ENCODE peak calls at places on chromosomes 3 and 15, in eight cellular contexts. X is lower leg skin, Q is adrenal gland, I is breast epithelium, L is heart left ventricle, R is uterus, O is ovary, D is stomach. M is an unnamed sample.

GRCh38 chr3:47578691-47579632 is at the start of gene CSPG5:
- DNase-seq in Q (peak; percentile 32), X (no peak), D (no peak), I (no peak), R (no peak), O (no peak), L (peak; percentile 27), M (no peak)

GRCh38 chr15:20346082-20346805 is 195.4 kb downstream of the GOLGA6L6 start:
- DNase-seq in L (no peak), X (no peak), I (peak; percentile 20), O (no peak), R (no peak), Q (no peak), D (no peak), M (no peak)

GRCh38 chr3:9124725-9125124 is 124.7 kb downstream of the SRGAP3 start:
- DNase-seq in L (no peak), X (no peak), Q (no peak), R (no peak), D (no peak), I (no peak), O (no peak), M (no peak)

GRCh38 chr3:28777806-28778475 is 429.3 kb upstream of the AZI2 start:
- DNase-seq in R (no peak), D (no peak), O (no peak), L (peak; percentile 70), X (no peak), Q (no peak), I (no peak), M (no peak)

GRCh38 chr3:86051058-86051457 is 939.9 kb downstream of the VGLL3 start:
- DNase-seq in I (no peak), D (no peak), R (no peak), L (no peak), O (no peak), Q (no peak), X (no peak), M (no peak)

GRCh38 chr3:130508970-130509369 is 8.0 kb upstream of the COL6A6 start:
- DNase-seq in X (no peak), R (peak; percentile 24), D (no peak), L (peak; percentile 80), Q (no peak), I (no peak), O (peak; percentile 30), M (no peak)

GRCh38 chr15:70152070-70152480 is 54.4 kb upstream of the TLE3 start:
- DNase-seq in O (no peak), X (no peak), Q (no peak), R (no peak), L (no peak), D (peak; percentile 75), I (no peak), M (no peak)

GRCh38 chr15:46502668-46503067 is 867.8 kb downstream of the SQOR start:
- DNase-seq in R (no peak), D (no peak), X (no peak), O (no peak), I (no peak), L (no peak), Q (no peak), M (no peak)

GRCh38 chr15:60389261-60390077 is 8.3 kb downstream of the ANXA2 start:
- DNase-seq in D (no peak), O (no peak), X (no peak), Q (no peak), R (no peak), I (no peak), L (no peak), M (no peak)

GRCh38 chr3:11288786-11289637 is 16.8 kb downstream of the ATG7 start:
- DNase-seq in R (no peak), O (peak; percentile 37), L (no peak), D (no peak), I (no peak), Q (peak; percentile 17), X (no peak), M (peak; percentile 28)

GRCh38 chr3:149618151-149619123 is 39.4 kb downstream of the WWTR1 start:
- DNase-seq in R (no peak), Q (peak; percentile 47), D (no peak), O (no peak), L (peak; percentile 47), X (no peak), I (no peak), M (no peak)

DNA sequence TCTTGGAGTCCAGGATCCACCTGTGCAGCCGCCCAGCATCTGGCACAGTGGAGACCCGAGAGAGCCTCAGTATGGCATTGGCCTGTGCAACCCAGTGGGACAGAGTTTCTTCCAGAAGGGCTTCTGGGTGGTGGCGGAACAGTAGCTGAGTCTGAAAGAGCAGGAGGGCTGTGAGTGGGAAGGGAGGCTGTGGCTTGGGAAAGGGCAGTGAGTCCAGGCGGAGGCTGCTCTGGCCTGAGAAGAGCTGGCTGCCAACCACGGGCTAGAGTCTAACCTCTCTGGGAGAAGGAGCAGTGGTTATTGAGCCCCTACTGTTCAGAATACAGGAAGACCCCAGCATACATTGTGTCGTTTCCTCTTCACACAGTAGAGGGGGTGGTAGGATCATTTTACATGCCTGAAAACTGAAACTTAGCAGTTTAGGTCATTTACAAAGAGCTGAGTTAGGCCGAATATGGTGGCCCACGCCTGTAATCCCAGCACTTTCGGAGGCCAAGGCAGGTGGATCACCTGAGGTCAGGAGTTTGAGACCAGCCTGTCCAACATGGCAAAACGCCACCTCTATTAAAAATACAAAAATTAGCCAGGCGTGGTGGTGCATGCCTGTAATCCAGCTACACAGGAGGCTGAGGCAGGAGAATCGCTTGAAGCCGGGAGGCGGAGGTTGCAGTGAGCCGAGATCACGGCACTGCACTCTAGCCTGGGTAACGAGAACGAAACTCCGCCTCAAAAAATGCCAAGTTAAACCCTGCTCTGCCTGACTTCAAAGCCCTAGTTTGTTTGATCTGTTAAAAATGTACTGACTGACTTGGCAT is 3.2 kb downstream of the AEN start:
- DNase-seq in O (no peak), Q (no peak), R (no peak), I (no peak), X (no peak), L (no peak), D (no peak), M (no peak)
- TF ChIP-seq POLR2A in O (no peak), Q (no peak), R (no peak), I (no peak), X (no peak), L (no peak), D (no peak), M (no peak)

DNA sequence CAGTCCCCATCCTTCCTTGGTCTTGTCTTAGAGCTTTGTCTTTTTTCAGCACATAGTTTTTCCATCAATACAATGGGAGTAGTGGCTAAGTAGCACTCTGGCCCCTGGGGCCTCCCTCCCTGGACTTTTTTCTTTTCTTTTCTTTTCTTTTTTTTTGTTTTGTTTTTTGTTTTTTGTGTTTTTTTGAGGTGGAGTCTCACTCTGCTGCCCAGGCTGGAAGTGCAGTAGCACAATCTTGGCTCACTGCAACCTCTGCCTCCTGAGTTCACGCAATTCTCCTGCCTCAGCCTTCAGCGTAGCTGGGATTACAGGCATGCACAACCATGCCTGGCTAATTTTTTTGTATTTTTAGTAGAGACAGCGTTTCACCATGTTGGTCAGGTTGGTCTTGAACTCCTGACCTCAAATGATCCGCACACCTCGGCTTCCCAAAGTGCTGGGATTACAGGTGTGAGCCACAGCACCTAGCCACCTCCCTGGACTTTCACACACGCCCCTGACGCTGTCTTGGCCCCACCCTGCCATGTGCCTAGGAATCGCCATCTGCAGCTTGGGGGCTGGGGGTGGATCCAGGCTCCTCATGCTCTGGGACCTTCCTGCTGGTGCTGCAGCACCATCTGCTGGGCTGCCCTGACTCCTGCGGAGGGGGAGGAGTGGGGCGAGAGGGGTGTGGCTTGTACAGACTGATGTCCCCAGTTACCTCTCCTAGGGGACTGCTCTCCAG is 2.8 kb downstream of the C15orf39 start:
- DNase-seq in D (peak; percentile 92), X (peak; percentile 92), Q (peak; percentile 97), L (peak; percentile 96), R (peak; percentile 91), O (peak; percentile 93), I (peak; percentile 92), M (peak; percentile 85)
- TF ChIP-seq POLR2A in D (no peak), X (no peak), Q (peak; percentile 24), L (no peak), R (no peak), O (peak; percentile 28), I (no peak), M (no peak)

DNA sequence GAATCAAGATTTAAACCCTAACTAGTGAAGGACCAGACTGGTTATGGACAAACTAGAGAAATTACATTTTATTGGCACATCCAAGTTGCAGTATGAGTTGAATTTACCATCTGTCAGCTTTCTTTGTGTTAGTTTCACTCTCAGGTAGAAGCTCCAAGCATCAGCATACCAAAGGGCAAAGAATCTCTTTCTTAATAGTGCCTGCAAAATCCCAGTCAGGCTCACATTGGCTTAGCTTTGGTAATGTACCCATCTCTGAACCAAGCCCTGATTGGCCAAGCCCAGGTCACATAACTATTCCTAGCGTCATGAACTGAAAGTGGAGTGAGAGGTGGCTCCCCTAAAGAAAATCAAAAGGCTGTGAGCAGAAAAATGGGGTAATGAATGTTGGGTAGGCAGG is 66.9 kb downstream of the CCNL1 start:
- DNase-seq in R (no peak), X (no peak), I (no peak), O (no peak), L (peak; percentile 37), Q (no peak), D (no peak), M (no peak)
- TF ChIP-seq POLR2A in R (no peak), X (no peak), I (no peak), O (no peak), L (no peak), Q (no peak), D (no peak), M (no peak)

GRCh38 chr3:193711964-193712598 is 119.1 kb downstream of the OPA1 start:
- DNase-seq in L (no peak), Q (no peak), R (no peak), O (no peak), I (peak; percentile 67), X (no peak), D (no peak), M (no peak)
- TF ChIP-seq POLR2A in L (no peak), Q (no peak), R (no peak), O (no peak), I (no peak), X (no peak), D (no peak), M (no peak)

DNA sequence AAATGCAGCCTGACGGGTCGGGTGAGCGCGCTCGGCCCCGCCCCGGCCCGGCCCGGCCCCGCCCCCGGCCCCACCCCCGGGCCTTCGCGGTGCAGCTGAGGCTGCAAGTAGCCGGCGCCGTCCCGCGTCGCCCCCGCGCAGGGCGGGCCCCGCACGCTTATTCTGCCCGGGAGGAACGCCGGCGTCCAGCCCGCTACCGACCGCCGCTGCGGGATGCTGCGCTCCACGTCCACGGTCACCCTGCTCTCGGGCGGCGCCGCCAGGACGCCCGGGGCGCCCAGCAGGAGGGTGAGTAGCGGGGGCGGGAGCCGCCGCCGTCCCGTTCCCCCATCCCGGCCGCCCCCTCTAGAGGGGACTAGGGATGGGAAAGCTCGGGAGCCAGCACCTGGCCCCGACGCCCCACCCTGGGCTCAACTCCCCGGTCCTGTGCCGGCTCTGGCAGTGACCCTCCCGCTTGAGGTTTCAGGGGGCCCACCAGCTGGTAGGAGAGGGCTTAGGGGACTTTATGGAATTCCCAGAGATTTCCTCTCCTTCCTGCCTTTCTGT is at the start of gene MYZAP:
- DNase-seq in R (peak; percentile 64), X (no peak), L (peak; percentile 82), I (peak; percentile 69), O (peak; percentile 32), Q (peak; percentile 66), D (peak; percentile 83), M (peak; percentile 50)
- TF ChIP-seq POLR2A in R (peak; percentile 45), X (no peak), L (no peak), I (no peak), O (no peak), Q (peak; percentile 62), D (no peak), M (no peak)

M was measured in H54.